ENCODE peak calls at places on chromosomes 1 and 21, in four cellular contexts. V is HCT116, D is ascending aorta, L is aorta. Y is an unnamed sample. For H3K4me1, the result is how much of the 10 kb centered on the place peaks cover.

GRCh38 chr1:47885062-47885461 is 112.1 kb downstream of the TRABD2B start:
- DNase-seq in V (no peak), D (no peak), L (no peak), Y (no peak)

GRCh38 chr1:230377324-230377723 is 48.8 kb downstream of the PGBD5 start:
- DNase-seq in V (no peak), D (no peak), L (no peak), Y (no peak)

GRCh38 chr1:221611930-221612777 is 129.7 kb downstream of the DUSP10 start:
- DNase-seq in V (peak), D (peak), L (peak), Y (peak)

GRCh38 chr1:166999500-166999899 is 10.4 kb downstream of the MAEL start:
- DNase-seq in V (no peak), D (no peak), L (no peak), Y (no peak)

GRCh38 chr1:7538033-7538432 is 233.1 kb upstream of the VAMP3 start:
- DNase-seq in V (no peak), D (no peak), L (peak), Y (peak)

GRCh38 chr1:209585672-209586071 is 2.2 kb downstream of the CAMK1G start:
- DNase-seq in V (no peak), D (no peak), L (peak), Y (peak)

GRCh38 chr1:37147906-37148305 is 113.6 kb upstream of the GRIK3 start:
- DNase-seq in V (no peak), D (peak), L (no peak), Y (no peak)

GRCh38 chr21:44557491-44558328 is 885 bp downstream of the KRTAP10-3 start:
- DNase-seq in V (no peak), D (no peak), L (peak), Y (no peak)

GRCh38 chr1:158117854-158118691 is 62.6 kb upstream of the CD1D start:
- DNase-seq in V (peak), D (peak), L (peak), Y (no peak)

GRCh38 chr1:92085727-92086126 is 5.6 kb downstream of the BTBD8 start:
- DNase-seq in V (peak), D (no peak), L (no peak), Y (no peak)

GRCh38 chr1:94658221-94658620 is 116.7 kb upstream of the F3 start:
- DNase-seq in V (no peak), D (no peak), L (no peak), Y (peak)

GRCh38 chr21:43921979-43922945 is 57.2 kb downstream of the AGPAT3 start:
- DNase-seq in V (no peak), D (no peak), L (no peak), Y (peak)

DNA sequence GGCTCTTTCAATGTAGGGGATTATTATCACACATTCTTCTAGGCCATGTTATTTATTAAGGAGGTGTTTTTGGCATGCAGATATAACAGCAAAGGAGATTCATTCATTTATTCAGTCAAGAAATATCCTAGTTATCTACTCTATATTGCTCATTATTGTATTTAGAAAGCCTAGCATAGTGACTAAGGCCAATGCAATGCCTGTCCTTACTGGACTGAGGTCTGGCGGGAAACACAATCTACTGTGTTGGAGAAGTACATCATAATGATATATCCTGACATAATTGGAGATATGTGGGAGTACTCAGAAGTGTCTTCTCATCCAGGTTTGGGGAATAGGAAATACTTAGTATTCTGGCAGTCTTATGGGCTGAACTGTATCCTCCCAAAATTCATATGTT is 421.5 kb upstream of the USP24 start:
- DNase-seq in V (no peak), D (no peak), L (no peak), Y (no peak)
- H3K4me1 ChIP-seq in V (under half), D (under half), L (under half), Y (under half)

GRCh38 chr1:79792212-79792575 is 785.7 kb upstream of the ADGRL4 start:
- DNase-seq in V (no peak), D (no peak), L (no peak), Y (no peak)

GRCh38 chr1:79797487-79797886 is 791.0 kb upstream of the ADGRL4 start:
- DNase-seq in V (no peak), D (no peak), L (no peak), Y (no peak)

GRCh38 chr1:79790950-79791349 is 784.4 kb upstream of the ADGRL4 start:
- DNase-seq in V (no peak), D (no peak), L (no peak), Y (no peak)

GRCh38 chr1:79791488-79792211 is 785.1 kb upstream of the ADGRL4 start:
- DNase-seq in V (no peak), D (no peak), L (no peak), Y (no peak)

DNA sequence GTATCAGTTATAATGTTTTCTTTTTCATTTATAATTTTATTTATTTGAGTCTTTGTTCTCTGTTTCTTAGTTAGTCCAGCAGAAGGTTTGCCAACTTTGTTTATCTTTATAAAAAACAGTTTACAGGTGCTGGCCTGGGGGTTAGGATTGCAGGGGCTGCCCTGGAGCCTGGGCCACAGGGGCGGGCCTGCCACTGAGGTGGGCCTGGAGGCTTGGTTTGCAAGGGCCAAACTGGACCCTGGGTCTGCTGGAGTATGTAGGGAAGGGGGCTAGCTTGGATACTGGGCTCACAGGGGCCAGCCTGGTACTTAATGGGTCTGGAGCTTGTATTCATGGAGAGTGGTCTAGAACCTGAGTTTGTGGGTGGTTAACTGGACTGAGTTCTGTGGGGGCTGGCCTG is 789.9 kb upstream of the ADGRL4 start:
- DNase-seq in V (no peak), D (no peak), L (no peak), Y (no peak)
- H3K27ac ChIP-seq in V (no peak), D (no peak), L (no peak), Y (no peak)

DNA sequence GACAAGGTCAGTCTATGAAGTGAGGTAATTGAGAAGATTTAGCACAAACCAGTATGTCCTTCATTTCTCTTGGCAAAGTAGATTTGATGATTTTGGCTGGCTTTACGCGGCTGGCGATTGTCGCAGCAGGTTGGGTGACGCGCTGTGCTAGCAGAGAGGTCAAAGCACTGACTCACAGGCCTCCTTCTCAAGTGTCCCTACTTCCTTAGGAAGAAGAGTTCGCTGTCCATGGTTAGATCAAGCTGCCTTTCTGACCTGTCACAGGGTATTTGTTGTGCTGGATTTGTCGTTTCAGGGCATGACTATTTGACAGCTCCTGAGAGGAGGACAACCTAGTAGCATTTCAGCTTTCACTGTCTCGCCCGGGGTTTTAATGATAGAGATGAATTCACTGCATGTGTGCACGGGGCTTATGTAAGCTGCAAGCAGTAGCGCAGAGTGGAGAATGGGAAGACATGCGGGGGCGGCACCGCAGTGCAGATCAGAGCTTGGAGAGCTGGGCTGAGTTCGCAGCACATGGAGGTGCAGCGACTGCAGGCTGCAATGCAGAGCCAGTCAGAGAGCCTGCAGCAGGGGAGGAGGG is 32.8 kb downstream of the XCL1 start:
- DNase-seq in V (no peak), D (peak), L (peak), Y (peak)
- H3K4me3 ChIP-seq in V (no peak), D (no peak), L (no peak), Y (peak)

GRCh38 chr1:16135501-16135900 is 20.4 kb downstream of the EPHA2 start:
- DNase-seq in V (no peak), D (no peak), L (no peak), Y (no peak)
- H3K4me1 ChIP-seq in V (under half), D (under half), L (under half), Y (half or more)

GRCh38 chr1:110606784-110607662 is 865 bp upstream of the KCNA2 start:
- DNase-seq in V (no peak), D (peak), L (no peak), Y (peak)
- H3K27ac ChIP-seq in V (no peak), D (peak), L (no peak), Y (peak)

GRCh38 chr1:216420746-216421145 is 2.5 kb downstream of the USH2A start:
- DNase-seq in V (no peak), D (no peak), L (no peak), Y (no peak)
- H3K4me3 ChIP-seq in V (no peak), D (no peak), L (no peak), Y (no peak)

DNA sequence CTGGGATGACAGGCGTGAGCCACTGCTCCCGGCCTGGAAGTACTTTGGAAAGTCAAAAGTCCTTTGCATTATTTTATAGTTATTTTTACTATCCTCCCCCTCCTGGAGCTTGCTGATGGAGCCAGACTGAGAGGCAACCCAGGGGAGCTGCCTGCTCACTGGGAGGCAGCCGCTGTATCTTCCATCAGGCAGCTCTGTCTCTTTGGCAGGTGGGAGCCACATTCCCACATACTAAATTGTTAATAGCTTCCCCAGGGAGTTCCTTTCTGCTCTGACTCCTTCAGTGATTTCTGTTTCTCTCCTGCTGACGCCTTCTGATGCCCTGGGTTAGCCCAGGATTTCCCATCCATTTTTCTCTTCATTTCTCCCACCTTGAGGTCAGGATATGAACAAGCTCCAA is 4.9 kb upstream of the OPRD1 start:
- DNase-seq in V (no peak), D (no peak), L (no peak), Y (no peak)
- H3K4me1 ChIP-seq in V (under half), D (under half), L (under half), Y (under half)

GRCh38 chr1:202618387-202619022 is 91.7 kb downstream of the SYT2 start:
- DNase-seq in V (no peak), D (no peak), L (no peak), Y (no peak)

GRCh38 chr1:202616355-202616910 is 93.8 kb downstream of the SYT2 start:
- DNase-seq in V (no peak), D (no peak), L (peak), Y (no peak)

GRCh38 chr1:202622388-202622787 is 87.9 kb downstream of the SYT2 start:
- DNase-seq in V (no peak), D (no peak), L (peak), Y (no peak)

GRCh38 chr1:202621446-202621845 is 88.8 kb downstream of the SYT2 start:
- DNase-seq in V (no peak), D (no peak), L (peak), Y (no peak)

GRCh38 chr1:202619528-202619927 is 90.7 kb downstream of the SYT2 start:
- DNase-seq in V (no peak), D (no peak), L (peak), Y (no peak)
- H3K27ac ChIP-seq in V (no peak), D (no peak), L (no peak), Y (peak)

DNA sequence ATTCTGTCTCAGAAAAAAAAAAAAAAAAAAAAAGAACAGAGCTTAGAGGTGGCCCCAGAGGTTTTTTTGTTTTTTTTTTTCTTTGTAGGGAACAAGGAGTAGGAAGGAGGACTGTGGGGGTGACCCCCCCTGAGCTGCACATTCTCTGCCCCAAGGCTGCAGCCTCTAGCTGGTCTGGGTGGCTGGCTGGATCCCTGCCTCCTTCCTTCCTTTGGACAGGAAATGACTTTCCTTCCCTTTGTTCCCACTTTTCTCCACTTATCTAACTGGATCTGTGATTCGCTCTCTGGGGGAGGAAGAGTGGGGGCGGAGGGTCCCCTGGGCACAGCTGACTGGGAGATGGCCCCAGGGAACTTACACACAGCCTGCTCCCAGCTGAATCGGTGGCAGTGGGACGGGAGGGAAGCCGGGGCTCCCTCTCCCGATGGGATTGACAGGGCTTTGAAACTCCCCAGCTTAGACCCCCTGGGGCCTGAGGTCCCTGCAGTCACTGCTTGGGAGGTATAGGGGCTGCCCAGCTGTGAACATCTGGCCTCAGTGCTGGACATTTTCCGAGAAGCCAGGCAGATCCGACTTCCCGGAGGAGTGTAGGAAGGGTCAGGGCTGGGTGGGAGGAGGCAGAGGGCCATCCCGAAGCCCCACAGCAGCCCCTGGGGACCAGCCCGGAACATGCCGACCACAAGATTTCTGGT is 2.1 kb downstream of the FBLIM1 start:
- DNase-seq in V (no peak), D (peak), L (no peak), Y (peak)
- H3K4me3 ChIP-seq in V (no peak), D (peak), L (peak), Y (peak)